ENCODE peak calls at places on chromosomes 5 and 9, in six cellular contexts. X is IMR-90; S is CD8-positive, alpha-beta memory T cell; Y is neuronal stem cell; T is effector memory CD4-positive, alpha-beta T cell; P is heart right ventricle. U is an unnamed sample.
A peak's percentile ranks its signal among the peaks of the same experiment; 100 is the strongest.

GRCh38 chr9:87259543-87259942 is 238.1 kb upstream of the DAPK1 start:
- DNase-seq in X (no peak), S (no peak), Y (no peak), T (no peak), P (no peak), U (no peak)

GRCh38 chr5:82406200-82406773 is 128.1 kb upstream of the RPS23 start:
- DNase-seq in X (peak; percentile 68), S (no peak), Y (no peak), T (no peak), P (peak; percentile 23), U (peak; percentile 53)

GRCh38 chr5:15539951-15540350 is 40.0 kb downstream of the FBXL7 start:
- DNase-seq in X (peak; percentile 16), S (no peak), Y (no peak), T (no peak), P (no peak), U (no peak)

GRCh38 chr9:5442400-5443011 is 4.8 kb upstream of the PLGRKT start:
- DNase-seq in X (peak; percentile 66), S (no peak), Y (peak; percentile 11), T (no peak), P (peak; percentile 41), U (no peak)

GRCh38 chr5:108369167-108369566 is 12.7 kb downstream of the FBXL17 start:
- DNase-seq in X (no peak), S (no peak), Y (no peak), T (no peak), P (no peak), U (no peak)

GRCh38 chr9:78294290-78295176 is 2.4 kb upstream of the PSAT1 start:
- DNase-seq in X (no peak), S (no peak), Y (no peak), T (no peak), P (no peak), U (no peak)

GRCh38 chr9:125428060-125428481 is 166.4 kb downstream of the GAPVD1 start:
- DNase-seq in X (no peak), S (no peak), Y (no peak), T (no peak), P (no peak), U (no peak)

GRCh38 chr5:14440598-14441401 is 140.8 kb upstream of the OTULINL start:
- DNase-seq in X (peak; percentile 97), S (no peak), Y (peak; percentile 58), T (no peak), P (peak; percentile 63), U (no peak)

GRCh38 chr5:74341221-74341620 is 299.3 kb downstream of the ENC1 start:
- DNase-seq in X (no peak), S (no peak), Y (no peak), T (no peak), P (no peak), U (no peak)

GRCh38 chr9:95116820-95117204 is 200.7 kb downstream of the FANCC start:
- DNase-seq in X (no peak), S (no peak), Y (no peak), T (no peak), P (no peak), U (no peak)

GRCh38 chr9:89610391-89610925 is 5.6 kb downstream of the GADD45G start:
- DNase-seq in X (no peak), S (no peak), Y (no peak), T (no peak), P (no peak), U (no peak)

GRCh38 chr5:146203872-146204192 is 427 bp downstream of the RBM27 start:
- DNase-seq in X (no peak), S (no peak), Y (no peak), T (no peak), P (no peak), U (no peak)

GRCh38 chr9:122657527-122657926 is at the start of gene OR1B1:
- DNase-seq in X (no peak), S (no peak), Y (no peak), T (no peak), P (no peak), U (no peak)
- H3K9me3 ChIP-seq in X (no peaks in the 10 kb centered on the region), S (no peaks in the 10 kb centered on the region), Y (no peaks in the 10 kb centered on the region), T (no peaks in the 10 kb centered on the region), P (no peaks in the 10 kb centered on the region), U (peaks cover 3% of the 10 kb centered on the region)

GRCh38 chr9:8401961-8402701 is 602.6 kb upstream of the DMAC1 start:
- DNase-seq in X (no peak), S (no peak), Y (no peak), T (no peak), P (no peak), U (no peak)

GRCh38 chr9:8395022-8395421 is 595.4 kb upstream of the DMAC1 start:
- DNase-seq in X (no peak), S (no peak), Y (no peak), T (no peak), P (no peak), U (no peak)

DNA sequence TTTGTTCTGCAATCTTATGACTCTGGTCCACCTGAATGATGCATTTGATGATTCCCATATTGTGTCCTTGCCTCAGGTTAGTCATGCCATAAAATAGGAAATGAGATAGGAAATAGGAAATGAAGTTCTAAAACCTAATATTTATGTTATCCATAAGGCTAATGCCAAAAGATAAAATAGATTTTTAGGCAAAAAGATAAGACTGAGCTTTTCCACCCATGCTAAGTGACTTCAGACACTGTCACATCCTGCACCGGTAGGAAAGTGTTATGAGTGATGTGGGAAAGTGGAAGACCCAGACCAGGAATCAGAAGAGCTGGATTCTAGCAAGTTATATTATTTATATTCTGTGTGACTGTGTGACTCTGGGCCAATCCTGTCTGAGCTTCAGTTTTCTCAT is 600.8 kb upstream of the DMAC1 start:
- DNase-seq in X (no peak), S (no peak), Y (no peak), T (no peak), P (no peak), U (no peak)
- H3K9me3 ChIP-seq in X (no peaks in the 10 kb centered on the region), S (no peaks in the 10 kb centered on the region), Y (no peaks in the 10 kb centered on the region), T (no peaks in the 10 kb centered on the region), P (no peaks in the 10 kb centered on the region), U (no peaks in the 10 kb centered on the region)

GRCh38 chr5:178994580-178995340 is at the start of gene GRM6:
- DNase-seq in X (no peak), S (no peak), Y (peak; percentile 35), T (no peak), P (no peak), U (no peak)
- H3K9me3 ChIP-seq in X (peaks cover 52% of the 10 kb centered on the region), S (no peaks in the 10 kb centered on the region), Y (peaks cover 12% of the 10 kb centered on the region), T (no peaks in the 10 kb centered on the region), P (peaks cover 12% of the 10 kb centered on the region), U (peaks cover 2% of the 10 kb centered on the region)

DNA sequence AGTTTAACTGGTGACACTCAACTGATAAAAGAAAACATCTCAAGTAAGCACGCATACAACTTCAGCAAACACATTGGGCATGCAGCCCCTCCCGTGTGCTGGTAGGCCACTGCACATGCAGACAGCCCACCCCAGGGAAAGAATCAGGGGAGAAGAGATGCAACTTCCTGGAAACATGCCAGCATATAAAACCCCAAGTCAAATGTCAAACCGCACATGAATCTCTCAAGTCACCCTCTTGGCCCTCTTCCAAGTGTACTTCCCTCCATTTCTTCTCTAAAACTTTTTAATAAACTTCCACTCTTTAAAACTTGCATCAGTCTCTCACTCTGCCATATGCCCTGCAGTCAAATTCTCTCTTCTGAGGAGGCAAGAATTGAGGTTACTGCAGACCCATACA is 732.7 kb downstream of the SEMA5A start:
- DNase-seq in X (no peak), S (no peak), Y (no peak), T (no peak), P (no peak), U (no peak)
- H3K9me3 ChIP-seq in X (peaks cover 4% of the 10 kb centered on the region), S (no peaks in the 10 kb centered on the region), Y (no peaks in the 10 kb centered on the region), T (no peaks in the 10 kb centered on the region), P (peaks cover 48% of the 10 kb centered on the region), U (peaks cover 7% of the 10 kb centered on the region)

GRCh38 chr5:58517192-58517591 is 26.0 kb downstream of the GAPT start:
- DNase-seq in X (no peak), S (no peak), Y (no peak), T (no peak), P (no peak), U (no peak)
- H3K9me3 ChIP-seq in X (peaks cover 2% of the 10 kb centered on the region), S (no peaks in the 10 kb centered on the region), Y (no peaks in the 10 kb centered on the region), T (no peaks in the 10 kb centered on the region), P (peaks cover 77% of the 10 kb centered on the region), U (peaks cover 16% of the 10 kb centered on the region)

GRCh38 chr5:8943301-8943700 is 602.6 kb downstream of the SEMA5A start:
- DNase-seq in X (peak; percentile 40), S (no peak), Y (no peak), T (no peak), P (no peak), U (no peak)

GRCh38 chr5:8945972-8946371 is 599.9 kb downstream of the SEMA5A start:
- DNase-seq in X (peak; percentile 36), S (no peak), Y (no peak), T (no peak), P (no peak), U (no peak)

GRCh38 chr5:8944005-8944404 is 601.9 kb downstream of the SEMA5A start:
- DNase-seq in X (peak; percentile 58), S (no peak), Y (no peak), T (no peak), P (no peak), U (no peak)

DNA sequence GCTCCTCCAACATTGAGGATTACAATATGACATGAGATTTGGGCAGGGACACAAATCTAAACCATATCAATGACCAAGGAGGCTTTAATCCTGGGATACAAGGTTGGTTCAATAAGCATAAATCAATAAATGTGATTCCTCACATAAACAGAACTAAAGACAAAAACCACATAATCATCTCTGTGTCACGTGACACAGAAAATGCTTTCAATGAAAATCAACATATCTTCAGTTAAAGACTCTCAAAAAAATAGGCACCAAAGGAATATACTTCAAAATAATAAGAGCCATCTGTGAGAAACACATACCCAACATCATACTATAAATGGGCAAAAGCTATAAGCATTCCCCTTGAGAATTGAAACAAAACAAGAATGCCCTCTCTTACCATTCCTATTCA is 604.9 kb downstream of the SEMA5A start:
- DNase-seq in X (no peak), S (no peak), Y (no peak), T (no peak), P (no peak), U (no peak)
- H3K9me3 ChIP-seq in X (peaks cover 3% of the 10 kb centered on the region), S (no peaks in the 10 kb centered on the region), Y (peaks cover 5% of the 10 kb centered on the region), T (no peaks in the 10 kb centered on the region), P (peaks cover 44% of the 10 kb centered on the region), U (peaks cover 5% of the 10 kb centered on the region)

GRCh38 chr9:93107825-93108161 is 11.8 kb downstream of the CARD19 start:
- DNase-seq in X (no peak), S (no peak), Y (no peak), T (no peak), P (no peak), U (no peak)
- H3K9me3 ChIP-seq in X (no peaks in the 10 kb centered on the region), S (no peaks in the 10 kb centered on the region), Y (peaks cover 14% of the 10 kb centered on the region), T (peaks cover 3% of the 10 kb centered on the region), P (peaks cover 12% of the 10 kb centered on the region), U (no peaks in the 10 kb centered on the region)

GRCh38 chr9:113935677-113936380 is 59.7 kb downstream of the ZNF618 start:
- DNase-seq in X (no peak), S (no peak), Y (no peak), T (no peak), P (no peak), U (peak; percentile 16)

GRCh38 chr9:113933188-113933587 is 57.1 kb downstream of the ZNF618 start:
- DNase-seq in X (no peak), S (no peak), Y (no peak), T (no peak), P (no peak), U (peak; percentile 22)

GRCh38 chr9:113934826-113935676 is 58.9 kb downstream of the ZNF618 start:
- DNase-seq in X (no peak), S (no peak), Y (no peak), T (no peak), P (no peak), U (peak; percentile 19)

GRCh38 chr9:113934167-113934566 is 58.1 kb downstream of the ZNF618 start:
- DNase-seq in X (no peak), S (no peak), Y (no peak), T (no peak), P (no peak), U (peak; percentile 5)

GRCh38 chr9:113933671-113934070 is 57.6 kb downstream of the ZNF618 start:
- DNase-seq in X (no peak), S (no peak), Y (no peak), T (no peak), P (no peak), U (peak; percentile 21)
- H3K9me3 ChIP-seq in X (peaks cover 4% of the 10 kb centered on the region), S (no peaks in the 10 kb centered on the region), Y (peaks cover 12% of the 10 kb centered on the region), T (no peaks in the 10 kb centered on the region), P (peaks cover 9% of the 10 kb centered on the region), U (peaks cover 3% of the 10 kb centered on the region)